ENCODE peak calls at places on chromosomes 16 and 17, in eight cellular contexts. F is aorta; Q is CD8-positive, alpha-beta T cell; L is kidney; W is neural progenitor cell; O is heart right ventricle; Y is small intestine; D is PC-9. X is an unnamed sample.

GRCh38 chr16:13441675-13442074 is 478.3 kb upstream of the ERCC4 start:
- DNase-seq in F (no peak), Q (no peak), L (no peak), W (no peak), O (no peak), Y (no peak), D (no peak), X (no peak)

GRCh38 chr16:59164461-59164860 is 430.3 kb upstream of the GOT2 start:
- DNase-seq in F (no peak), Q (no peak), L (no peak), W (peak), O (no peak), Y (no peak), D (no peak), X (no peak)

GRCh38 chr17:3772764-3773163 is 28.2 kb downstream of the ITGAE start:
- DNase-seq in F (peak), Q (no peak), L (peak), W (no peak), O (no peak), Y (no peak), D (no peak), X (no peak)

GRCh38 chr16:634996-635395 is 1.1 kb downstream of the METTL26 start:
- DNase-seq in F (no peak), Q (no peak), L (no peak), W (no peak), O (peak), Y (no peak), D (no peak), X (no peak)

GRCh38 chr17:44865231-44865660 is 17.6 kb downstream of the HIGD1B start:
- DNase-seq in F (peak), Q (peak), L (no peak), W (peak), O (peak), Y (peak), D (peak), X (no peak)

GRCh38 chr17:50355701-50356341 is 9.9 kb downstream of the XYLT2 start:
- DNase-seq in F (no peak), Q (no peak), L (no peak), W (no peak), O (no peak), Y (no peak), D (no peak), X (peak)

GRCh38 chr17:50255766-50256480 is 18.3 kb upstream of the TMEM92 start:
- DNase-seq in F (no peak), Q (no peak), L (peak), W (no peak), O (no peak), Y (no peak), D (no peak), X (no peak)

GRCh38 chr17:28864991-28865849 is 10.4 kb downstream of the ERAL1 start:
- DNase-seq in F (no peak), Q (no peak), L (no peak), W (no peak), O (no peak), Y (peak), D (no peak), X (no peak)

GRCh38 chr17:35161281-35161761 is 13.7 kb downstream of the UNC45B start:
- DNase-seq in F (no peak), Q (peak), L (no peak), W (no peak), O (no peak), Y (peak), D (no peak), X (no peak)

GRCh38 chr16:19868421-19868820 is 16.2 kb downstream of the GPRC5B start:
- DNase-seq in F (no peak), Q (no peak), L (no peak), W (no peak), O (no peak), Y (no peak), D (no peak), X (no peak)

GRCh38 chr17:31048780-31049179 is 46.0 kb upstream of the NF1 start:
- DNase-seq in F (no peak), Q (no peak), L (no peak), W (no peak), O (no peak), Y (no peak), D (no peak), X (no peak)

GRCh38 chr16:15988268-15989013 is 39.0 kb downstream of the ABCC1 start:
- DNase-seq in F (no peak), Q (no peak), L (no peak), W (peak), O (no peak), Y (no peak), D (peak), X (no peak)

GRCh38 chr17:2595736-2596135 is 2.3 kb downstream of the PAFAH1B1 start:
- DNase-seq in F (no peak), Q (no peak), L (no peak), W (no peak), O (no peak), Y (peak), D (no peak), X (no peak)

GRCh38 chr16:50598256-50598894 is 50.2 kb downstream of the NKD1 start:
- DNase-seq in F (peak), Q (no peak), L (peak), W (no peak), O (peak), Y (no peak), D (no peak), X (no peak)

GRCh38 chr17:29557085-29557697 is 9.6 kb downstream of the ABHD15 start:
- DNase-seq in F (no peak), Q (no peak), L (no peak), W (no peak), O (no peak), Y (no peak), D (no peak), X (no peak)

GRCh38 chr16:56637814-56638750 is at the start of gene MT1A:
- DNase-seq in F (peak), Q (no peak), L (peak), W (peak), O (peak), Y (peak), D (peak), X (peak)

GRCh38 chr17:21214777-21215541 is 998 bp upstream of the TMEM11 start:
- DNase-seq in F (no peak), Q (no peak), L (no peak), W (peak), O (no peak), Y (no peak), D (peak), X (no peak)

GRCh38 chr16:85168732-85169256 is 56.5 kb upstream of the CIBAR2 start:
- DNase-seq in F (peak), Q (no peak), L (peak), W (peak), O (peak), Y (no peak), D (no peak), X (no peak)

GRCh38 chr16:73050115-73051099 is 2.5 kb upstream of the ZFHX3 start:
- DNase-seq in F (no peak), Q (no peak), L (no peak), W (no peak), O (no peak), Y (no peak), D (no peak), X (no peak)

GRCh38 chr16:47359478-47359877 is 101.4 kb downstream of the ITFG1 start:
- DNase-seq in F (no peak), Q (no peak), L (no peak), W (no peak), O (no peak), Y (peak), D (no peak), X (no peak)

GRCh38 chr17:49588726-49589555 is 13.3 kb downstream of the NXPH3 start:
- DNase-seq in F (no peak), Q (no peak), L (no peak), W (no peak), O (no peak), Y (no peak), D (no peak), X (no peak)

GRCh38 chr16:873889-874288 is 73.4 kb upstream of the GNG13 start:
- DNase-seq in F (peak), Q (no peak), L (peak), W (no peak), O (peak), Y (no peak), D (no peak), X (no peak)

GRCh38 chr17:75244133-75244866 is 17.1 kb downstream of the GGA3 start:
- DNase-seq in F (no peak), Q (no peak), L (no peak), W (no peak), O (no peak), Y (no peak), D (no peak), X (no peak)

GRCh38 chr17:61397086-61397842 is 2.4 kb upstream of the TBX2 start:
- DNase-seq in F (no peak), Q (no peak), L (peak), W (peak), O (no peak), Y (no peak), D (no peak), X (peak)

GRCh38 chr16:85206472-85207356 is 94.4 kb upstream of the CIBAR2 start:
- DNase-seq in F (peak), Q (no peak), L (peak), W (peak), O (peak), Y (no peak), D (no peak), X (peak)

GRCh38 chr17:63538693-63539595 is 11.3 kb upstream of the DCAF7 start:
- DNase-seq in F (no peak), Q (no peak), L (no peak), W (no peak), O (no peak), Y (no peak), D (no peak), X (peak)

GRCh38 chr16:84295203-84295850 is 649 bp downstream of the WFDC1 start:
- DNase-seq in F (no peak), Q (no peak), L (no peak), W (no peak), O (no peak), Y (no peak), D (no peak), X (no peak)

GRCh38 chr17:40717776-40718175 is 14.2 kb upstream of the KRT24 start:
- DNase-seq in F (no peak), Q (no peak), L (no peak), W (no peak), O (no peak), Y (no peak), D (no peak), X (no peak)

GRCh38 chr17:6279659-6280058 is 155.3 kb downstream of the AIPL1 start:
- DNase-seq in F (no peak), Q (no peak), L (no peak), W (peak), O (no peak), Y (peak), D (peak), X (no peak)

GRCh38 chr16:88384222-88385111 is 1.7 kb downstream of the ZNF469 start:
- DNase-seq in F (peak), Q (no peak), L (peak), W (no peak), O (no peak), Y (no peak), D (peak), X (peak)

GRCh38 chr17:27984404-27984803 is 58.1 kb upstream of the NLK start:
- DNase-seq in F (no peak), Q (no peak), L (no peak), W (no peak), O (no peak), Y (no peak), D (no peak), X (no peak)

GRCh38 chr17:30021708-30022317 is 80.4 kb downstream of the EFCAB5 start:
- DNase-seq in F (no peak), Q (no peak), L (no peak), W (peak), O (no peak), Y (peak), D (peak), X (no peak)

GRCh38 chr16:70254095-70254964 is 2.6 kb upstream of the EXOSC6 start:
- DNase-seq in F (no peak), Q (no peak), L (no peak), W (no peak), O (no peak), Y (no peak), D (no peak), X (no peak)

GRCh38 chr16:4052801-4053662 is 63.2 kb downstream of the ADCY9 start:
- DNase-seq in F (peak), Q (no peak), L (no peak), W (no peak), O (peak), Y (peak), D (no peak), X (peak)

GRCh38 chr17:14197582-14197981 is 39.1 kb downstream of the CDRT15 start:
- DNase-seq in F (no peak), Q (peak), L (no peak), W (no peak), O (no peak), Y (peak), D (no peak), X (no peak)

GRCh38 chr16:53123753-53124152 is 69.0 kb downstream of the CHD9 start:
- DNase-seq in F (no peak), Q (no peak), L (no peak), W (no peak), O (no peak), Y (no peak), D (no peak), X (no peak)

GRCh38 chr17:82366749-82367148 is 4.8 kb upstream of the UTS2R start:
- DNase-seq in F (no peak), Q (no peak), L (no peak), W (no peak), O (no peak), Y (peak), D (no peak), X (no peak)

GRCh38 chr16:73949574-73950348 is 346.9 kb upstream of the PSMD7 start:
- DNase-seq in F (no peak), Q (no peak), L (no peak), W (no peak), O (no peak), Y (peak), D (no peak), X (no peak)

DNA sequence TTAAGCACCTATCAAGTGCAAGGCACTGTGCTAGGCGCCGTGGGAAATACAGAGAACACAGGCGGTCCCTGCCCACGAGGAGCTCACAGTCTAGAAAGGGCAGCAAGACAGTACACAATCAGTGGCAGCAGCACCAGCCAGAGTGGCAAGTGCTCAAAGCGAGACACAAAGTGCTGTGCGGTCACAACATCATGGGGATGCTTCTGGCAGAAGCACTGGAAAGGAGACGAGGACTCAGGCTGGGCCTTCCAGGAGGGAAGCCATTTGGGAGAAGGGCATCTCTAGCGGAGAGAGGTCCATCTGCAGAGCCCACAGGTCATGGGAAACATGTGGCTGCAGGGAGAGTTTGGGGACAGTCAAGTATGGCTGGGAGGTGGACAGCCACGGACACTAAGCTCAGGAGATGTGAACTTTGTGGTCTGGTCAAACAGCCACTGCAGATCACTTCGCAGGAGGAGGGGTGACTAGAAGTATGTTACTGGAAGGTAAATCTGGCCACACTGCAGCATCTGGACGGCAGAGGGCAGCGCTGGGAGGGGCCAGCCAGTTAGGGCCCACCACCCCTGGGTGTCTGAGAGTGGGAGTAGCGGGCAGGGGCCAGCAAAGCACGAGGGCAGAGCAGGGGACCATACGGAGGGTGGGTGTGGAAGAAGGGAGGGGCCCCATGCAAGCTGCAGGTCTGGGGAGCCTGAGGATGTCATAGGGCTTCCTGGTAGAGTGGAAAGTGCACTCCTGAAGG is 71.1 kb downstream of the N4BP1 start:
- DNase-seq in F (no peak), Q (no peak), L (peak), W (peak), O (no peak), Y (no peak), D (no peak), X (no peak)
- H3K27ac ChIP-seq in F (no peak), Q (no peak), L (no peak), W (no peak), O (peak), Y (no peak), D (no peak), X (peak)

DNA sequence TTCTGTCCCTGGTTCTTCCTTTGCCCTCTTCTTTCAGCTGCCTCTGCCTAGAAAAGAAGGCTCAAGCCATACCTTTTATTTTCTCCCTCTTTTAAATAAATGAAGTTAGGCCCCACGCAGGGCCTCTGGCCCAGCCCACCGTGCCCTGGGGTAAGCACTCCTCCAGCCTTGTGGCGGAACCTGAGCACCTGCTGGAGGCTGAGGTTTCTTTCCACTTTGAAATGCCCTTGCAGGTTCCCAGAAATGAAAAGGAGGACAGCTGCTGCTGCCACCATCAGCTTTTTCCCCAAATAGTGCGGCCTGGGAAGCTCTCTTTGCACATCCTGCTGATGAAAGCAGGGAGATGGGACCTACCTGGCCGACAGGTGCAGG is 139.4 kb downstream of the CCDC182 start:
- DNase-seq in F (no peak), Q (no peak), L (no peak), W (no peak), O (no peak), Y (no peak), D (no peak), X (peak)
- H3K4me3 ChIP-seq in F (no peak), Q (no peak), L (peak), W (no peak), O (peak), Y (no peak), D (no peak), X (peak)

GRCh38 chr17:79838541-79839274 is 532 bp downstream of the CBX4 start:
- DNase-seq in F (peak), Q (peak), L (peak), W (peak), O (peak), Y (peak), D (peak), X (peak)

GRCh38 chr17:79841369-79842135 is 2.3 kb upstream of the CBX4 start:
- DNase-seq in F (no peak), Q (no peak), L (no peak), W (peak), O (no peak), Y (no peak), D (no peak), X (no peak)

GRCh38 chr17:79839363-79840203 is at the start of gene CBX4:
- DNase-seq in F (peak), Q (peak), L (peak), W (peak), O (peak), Y (peak), D (peak), X (peak)

GRCh38 chr17:79840989-79841286 is 1.7 kb upstream of the CBX4 start:
- DNase-seq in F (no peak), Q (no peak), L (no peak), W (no peak), O (no peak), Y (no peak), D (no peak), X (no peak)

DNA sequence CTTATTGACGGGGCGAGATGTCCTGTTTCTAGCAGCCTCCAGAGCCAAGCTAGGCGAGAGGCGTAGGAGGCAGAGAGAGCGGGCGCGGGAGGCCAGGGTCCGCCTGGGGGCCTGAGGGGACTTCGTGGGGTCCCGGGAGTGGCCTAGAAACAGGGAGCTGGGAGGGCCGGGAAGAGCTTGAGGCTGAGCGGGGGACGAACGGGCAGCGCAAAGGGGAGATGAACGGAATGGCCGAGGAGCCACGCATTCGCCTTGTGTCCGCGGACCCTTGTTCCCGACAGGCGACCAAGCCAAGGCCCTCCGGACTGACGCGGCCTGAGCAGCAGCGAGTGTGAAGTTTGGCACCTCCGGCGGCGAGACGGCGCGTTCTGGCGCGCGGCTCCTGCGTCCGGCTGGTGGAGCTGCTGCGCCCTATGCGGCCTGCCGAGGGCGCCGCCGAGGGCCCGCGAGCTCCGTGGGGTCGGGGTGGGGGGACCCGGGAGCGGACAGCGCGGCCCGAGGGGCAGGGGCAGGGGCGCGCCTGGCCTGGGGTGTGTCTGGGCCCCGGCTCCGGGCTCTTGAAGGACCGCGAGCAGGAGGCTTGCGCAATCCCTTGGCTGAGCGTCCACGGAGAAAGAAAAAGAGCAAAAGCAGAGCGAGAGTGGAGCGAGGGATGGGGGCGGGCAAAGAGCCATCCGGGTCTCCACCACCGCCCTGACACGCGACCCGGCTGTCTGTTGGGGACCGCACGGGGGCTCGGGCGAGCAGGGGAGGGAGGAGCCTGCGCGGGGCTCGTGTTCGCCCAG is 1.2 kb upstream of the CBX4 start:
- DNase-seq in F (peak), Q (no peak), L (peak), W (peak), O (peak), Y (peak), D (peak), X (peak)
- H3K27ac ChIP-seq in F (no peak), Q (no peak), L (no peak), W (no peak), O (no peak), Y (no peak), D (peak), X (peak)

GRCh38 chr17:9003355-9004131 is 17.8 kb upstream of the NTN1 start:
- DNase-seq in F (no peak), Q (no peak), L (no peak), W (peak), O (peak), Y (no peak), D (peak), X (no peak)
- H3K4me3 ChIP-seq in F (peak), Q (peak), L (no peak), W (peak), O (peak), Y (peak), D (peak), X (peak)

DNA sequence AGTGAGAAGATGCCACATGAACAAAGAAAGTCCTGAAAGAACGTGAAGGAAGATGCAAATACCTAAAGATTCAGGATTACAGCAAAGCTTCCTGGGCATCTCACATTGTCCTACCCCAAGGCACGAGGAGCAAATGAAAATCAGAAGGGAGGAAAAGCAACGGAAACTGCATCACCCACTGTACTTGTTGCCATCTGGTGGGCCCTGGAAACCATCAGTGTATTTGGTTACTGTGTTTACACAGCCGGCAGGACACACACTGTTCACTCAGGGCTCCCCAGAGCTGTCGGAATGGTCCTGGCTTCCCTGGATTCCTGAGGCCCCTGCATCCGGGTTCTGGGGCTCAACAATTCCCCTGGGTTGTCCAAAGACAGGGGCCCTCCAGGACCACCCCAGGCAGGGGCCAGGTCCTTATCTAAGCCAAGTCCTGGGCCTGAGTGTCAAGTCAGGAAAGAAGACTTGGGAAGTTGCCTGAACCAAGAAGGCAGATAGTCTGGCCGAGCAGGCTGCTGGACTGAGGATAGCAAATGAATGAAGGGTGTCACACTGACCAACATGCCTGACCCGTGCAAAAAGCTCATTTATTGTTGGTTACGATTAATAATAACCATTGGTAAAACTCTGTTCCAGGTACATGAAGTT is 52.8 kb downstream of the SOX9 start:
- DNase-seq in F (no peak), Q (no peak), L (no peak), W (no peak), O (no peak), Y (no peak), D (no peak), X (no peak)
- H3K27ac ChIP-seq in F (no peak), Q (no peak), L (no peak), W (no peak), O (no peak), Y (no peak), D (no peak), X (no peak)

X was measured in upper lobe of right lung.